ENCODE peak calls at places on chromosomes 16 and 17, in nine cellular contexts. L is psoas muscle, O is OCI-LY7, U is transverse colon, A is cardiac muscle cell, B is hepatocyte, G is ovary, Q is BE2C, V is A673. M is an unnamed sample. For H3K4me1, the result is how much of the 10 kb centered on the place peaks cover.

GRCh38 chr17:43350888-43351361 is 47.9 kb upstream of the ARL4D start:
- DNase-seq in B (no peak), L (no peak), O (no peak), V (no peak), A (no peak), U (no peak), Q (no peak), G (no peak), M (no peak)

GRCh38 chr17:80826346-80826954 is 165.2 kb upstream of the CHMP6 start:
- DNase-seq in A (no peak), U (no peak), B (no peak), V (no peak), L (no peak), G (peak), Q (no peak), O (no peak), M (no peak)

GRCh38 chr17:19004601-19005441 is at the start of gene FAM83G:
- DNase-seq in G (peak), Q (peak), L (peak), A (peak), O (peak), V (peak), B (peak), U (peak), M (peak)

GRCh38 chr16:59696495-59696894 is 962.4 kb upstream of the GOT2 start:
- DNase-seq in G (no peak), Q (no peak), A (no peak), B (no peak), U (no peak), O (no peak), V (no peak), L (no peak), M (no peak)

GRCh38 chr17:39205112-39205526 is 5.0 kb downstream of the RPL19 start:
- DNase-seq in U (no peak), V (no peak), L (no peak), G (no peak), A (no peak), B (no peak), O (no peak), Q (no peak), M (no peak)

GRCh38 chr17:55580596-55581133 is 69.4 kb upstream of the SMIM36 start:
- DNase-seq in A (no peak), V (no peak), O (no peak), L (no peak), U (no peak), Q (no peak), B (no peak), G (no peak), M (no peak)

GRCh38 chr17:7029659-7030058 is 6.2 kb upstream of the SLC16A13 start:
- DNase-seq in A (peak), O (no peak), B (no peak), U (peak), V (no peak), G (no peak), L (no peak), Q (no peak), M (peak)

GRCh38 chr17:14396542-14396941 is 95.7 kb downstream of the HS3ST3B1 start:
- DNase-seq in L (no peak), B (peak), G (no peak), O (no peak), A (peak), U (no peak), Q (no peak), V (no peak), M (no peak)

GRCh38 chr17:57284583-57284982 is 28.3 kb downstream of the MSI2 start:
- DNase-seq in G (peak), V (no peak), L (no peak), U (no peak), O (no peak), B (no peak), A (no peak), Q (no peak), M (no peak)

GRCh38 chr16:30893082-30893743 is 664 bp downstream of the BCL7C start:
- DNase-seq in O (no peak), L (no peak), A (no peak), G (peak), Q (no peak), V (no peak), B (peak), U (no peak), M (peak)

GRCh38 chr17:44269118-44269794 is 1.3 kb upstream of the SLC4A1 start:
- DNase-seq in G (no peak), L (no peak), A (no peak), B (no peak), O (no peak), V (no peak), Q (no peak), U (no peak), M (no peak)

GRCh38 chr16:85683363-85683762 is 5.4 kb downstream of the GINS2 start:
- DNase-seq in O (no peak), B (no peak), L (no peak), Q (no peak), U (no peak), A (no peak), V (no peak), G (no peak), M (no peak)

GRCh38 chr16:70430667-70431536 is 8.0 kb downstream of the ST3GAL2 start:
- DNase-seq in U (peak), B (peak), A (no peak), Q (no peak), V (peak), G (no peak), O (peak), L (no peak), M (peak)

GRCh38 chr17:10879110-10879509 is 41.2 kb upstream of the PIRT start:
- DNase-seq in G (no peak), U (peak), V (peak), L (no peak), B (peak), A (peak), Q (no peak), O (peak), M (no peak)

GRCh38 chr17:13352747-13353415 is 248.8 kb downstream of the HS3ST3A1 start:
- DNase-seq in G (no peak), Q (no peak), B (no peak), L (no peak), O (no peak), U (no peak), A (no peak), V (no peak), M (no peak)

GRCh38 chr17:34356194-34356593 is at the start of gene CCL13:
- DNase-seq in G (no peak), O (no peak), B (no peak), U (no peak), Q (no peak), V (no peak), A (no peak), L (no peak), M (no peak)

GRCh38 chr16:9364721-9365693 is 273.6 kb downstream of the HAPSTR1 start:
- DNase-seq in L (peak), G (no peak), B (peak), A (no peak), O (no peak), U (peak), V (no peak), Q (no peak), M (no peak)

GRCh38 chr16:76190480-76190879 is 86.7 kb upstream of the CNTNAP4 start:
- DNase-seq in B (no peak), O (no peak), L (no peak), A (no peak), V (no peak), U (no peak), Q (no peak), G (no peak), M (no peak)

GRCh38 chr17:63844293-63844672 is 1.8 kb upstream of the SMARCD2 start:
- DNase-seq in B (no peak), V (no peak), G (no peak), A (no peak), Q (no peak), L (no peak), U (no peak), O (no peak), M (no peak)

GRCh38 chr17:76584427-76585047 is 1.1 kb downstream of the ST6GALNAC2 start:
- DNase-seq in A (no peak), L (no peak), O (no peak), B (peak), G (no peak), Q (no peak), U (no peak), V (no peak), M (no peak)

GRCh38 chr17:8022358-8023038 is 16.4 kb upstream of the ALOX15B start:
- DNase-seq in A (no peak), O (no peak), U (no peak), V (no peak), Q (no peak), L (no peak), B (no peak), G (no peak), M (no peak)

GRCh38 chr16:64983226-64983625 is 138.6 kb downstream of the CDH11 start:
- DNase-seq in V (no peak), Q (no peak), U (no peak), L (no peak), G (no peak), B (no peak), O (no peak), A (no peak), M (no peak)

DNA sequence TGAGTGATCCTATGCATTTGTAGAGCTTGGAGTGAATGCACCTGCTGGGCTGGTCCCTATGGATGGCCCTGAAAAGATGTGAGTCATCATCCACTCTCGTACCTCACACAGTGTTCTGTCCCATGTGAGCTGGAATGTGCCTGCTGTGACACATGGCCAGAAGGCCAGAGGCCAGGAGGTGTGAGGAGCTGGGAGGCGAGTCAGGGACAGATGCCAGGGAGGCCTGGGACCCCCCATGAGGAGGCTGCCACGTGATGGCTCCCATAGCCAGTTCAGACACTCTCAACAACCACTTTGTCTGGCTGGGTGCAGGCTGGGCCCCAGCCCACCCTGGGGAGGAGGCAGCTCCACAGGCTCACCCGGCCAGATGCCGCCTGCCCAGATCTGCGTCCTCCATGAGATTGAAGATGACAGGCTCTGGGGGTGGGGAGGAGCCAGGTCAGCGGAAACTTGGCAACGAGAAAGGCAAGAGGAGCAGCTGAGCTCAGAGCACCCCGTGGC is 168.8 kb downstream of the C16orf78 start:
- DNase-seq in V (no peak), A (no peak), Q (peak), L (peak), U (no peak), G (no peak), O (no peak), B (no peak), M (no peak)
- H3K4me1 ChIP-seq in V (under half), A (under half), Q (under half), L (under half), U (under half), G (under half), O (under half), B (under half), M (under half)

DNA sequence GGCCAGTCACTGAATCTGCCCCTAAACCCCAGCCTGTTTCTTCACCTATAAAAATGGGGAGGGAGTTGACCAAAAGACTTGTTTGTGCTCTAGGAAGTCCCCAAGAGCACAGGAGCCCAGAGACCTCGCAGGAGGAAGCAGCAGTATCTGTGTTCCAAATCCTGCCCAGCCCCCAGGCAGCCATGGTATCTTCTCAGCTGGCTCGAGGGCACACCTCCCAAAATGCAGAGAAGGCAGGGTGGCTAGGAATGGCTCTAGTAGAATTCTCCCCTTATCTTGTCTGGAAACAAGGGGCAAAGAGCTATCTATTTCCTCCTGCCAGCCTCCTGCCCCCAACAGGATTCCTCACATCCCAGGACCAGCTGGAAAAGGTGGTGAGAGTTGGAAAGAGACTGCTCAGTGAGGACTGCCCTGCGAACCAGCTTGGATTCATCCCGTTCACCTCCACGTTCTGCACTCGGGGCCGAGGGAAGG is 8.6 kb upstream of the TSPOAP1 start:
- DNase-seq in L (no peak), O (peak), G (no peak), A (no peak), U (peak), V (no peak), B (no peak), Q (no peak), M (peak)
- H3K4me1 ChIP-seq in L (under half), O (half or more), G (under half), A (under half), U (under half), V (under half), B (under half), Q (under half), M (half or more)

GRCh38 chr16:72995151-72995881 is 52.6 kb downstream of the ZFHX3 start:
- DNase-seq in Q (peak), O (peak), B (no peak), V (peak), A (no peak), G (no peak), L (no peak), U (peak), M (no peak)
- H3K4me1 ChIP-seq in Q (under half), O (under half), B (half or more), V (half or more), A (under half), G (under half), L (half or more), U (under half), M (under half)

DNA sequence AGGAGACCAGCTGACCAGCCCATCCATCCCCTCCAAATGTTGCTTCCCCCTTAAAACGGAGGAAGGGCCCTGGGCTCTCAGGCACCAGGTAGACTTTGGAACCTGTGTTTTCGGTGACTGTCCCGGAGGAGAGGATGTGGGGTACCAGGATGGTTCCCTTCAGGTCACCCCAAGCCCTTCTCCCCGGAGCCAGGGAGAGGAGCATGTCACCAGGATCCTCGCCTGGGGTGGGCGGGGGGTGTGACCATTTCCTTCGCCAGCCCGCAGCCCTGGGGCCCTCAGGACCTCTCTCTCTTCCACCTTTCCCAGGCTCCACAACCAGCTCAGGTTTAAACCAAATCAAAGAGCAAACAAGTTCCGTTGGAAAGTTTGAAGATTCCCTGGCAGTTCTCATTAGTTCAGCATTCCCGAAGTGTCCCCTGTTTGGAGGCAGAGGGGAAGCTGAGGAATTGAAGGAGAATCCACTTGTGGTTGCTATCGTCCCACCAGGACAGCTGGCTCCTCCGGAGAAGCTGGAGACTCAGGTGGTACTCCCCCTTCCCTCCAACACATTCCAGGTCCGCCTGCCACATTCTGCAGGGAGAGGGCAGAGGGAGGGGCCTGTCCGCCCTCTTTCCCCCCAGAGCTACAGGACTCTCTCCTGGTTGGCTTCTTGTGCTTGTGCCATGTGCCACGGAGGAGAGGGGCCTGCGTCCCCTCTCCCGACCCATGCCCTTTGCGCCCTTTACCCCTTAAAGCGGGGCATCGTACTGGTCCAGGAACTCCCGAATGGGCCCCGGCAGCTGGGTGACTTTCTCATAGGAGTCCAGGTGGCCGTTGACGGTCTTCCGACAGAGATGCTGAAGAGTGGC is 2.0 kb downstream of the SOCS3 start:
- DNase-seq in B (no peak), G (no peak), V (no peak), U (no peak), A (peak), Q (no peak), L (no peak), O (no peak), M (no peak)
- H3K4me1 ChIP-seq in B (under half), G (under half), V (under half), U (under half), A (half or more), Q (under half), L (under half), O (under half), M (half or more)

DNA sequence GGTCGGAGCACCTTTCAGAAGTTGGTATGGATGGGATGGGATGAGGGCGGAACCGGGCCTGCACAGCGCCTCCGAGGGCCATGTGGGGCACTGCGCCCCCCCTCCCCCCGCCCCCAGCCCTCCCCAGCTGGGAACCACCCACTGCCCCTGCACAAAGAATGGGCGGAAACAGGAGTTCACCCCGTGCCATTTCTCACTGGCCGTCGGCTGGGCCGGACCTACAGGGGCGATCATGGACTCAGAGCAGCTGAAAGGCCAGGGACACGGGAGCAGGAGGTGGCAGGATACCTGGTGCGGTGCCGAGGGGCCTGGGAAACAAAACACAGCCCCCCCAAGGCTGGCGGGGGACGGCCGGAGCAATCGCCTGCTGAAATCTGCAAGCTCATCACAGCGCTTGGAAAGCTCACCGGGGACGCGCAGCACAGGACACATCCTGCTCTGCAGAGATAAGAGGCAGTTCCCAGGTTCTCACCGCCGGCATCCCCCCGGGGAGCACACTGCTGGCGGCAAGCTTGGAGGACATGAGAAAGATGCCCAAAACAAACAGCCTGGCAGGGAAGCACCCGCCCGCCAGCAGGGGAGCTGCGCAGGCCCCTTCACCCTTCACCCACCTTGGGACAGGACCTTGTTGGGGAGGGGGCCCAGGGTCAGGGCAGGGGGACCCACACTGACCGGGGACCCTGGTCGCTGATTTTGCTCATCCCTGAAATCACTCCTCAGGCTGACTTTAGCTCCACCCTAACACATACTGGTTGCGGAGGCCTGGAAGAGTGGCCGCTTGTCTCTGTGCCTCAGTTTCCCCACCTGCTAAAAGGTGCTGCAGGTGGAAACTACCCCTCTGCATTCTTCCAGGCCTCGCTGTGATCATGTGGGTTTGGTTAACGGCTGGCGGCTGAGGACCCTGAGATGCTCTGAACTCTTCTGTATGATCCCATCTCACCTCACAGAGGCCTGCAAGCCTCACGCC is 263.9 kb downstream of the C16orf95 start:
- DNase-seq in B (no peak), Q (no peak), L (no peak), A (no peak), U (no peak), V (no peak), G (no peak), O (no peak), M (no peak)
- H3K4me1 ChIP-seq in B (under half), Q (under half), L (under half), A (under half), U (under half), V (under half), G (under half), O (under half), M (under half)

GRCh38 chr17:82219753-82220709 is 7.4 kb upstream of the CCDC57 start:
- DNase-seq in V (no peak), L (no peak), Q (no peak), G (no peak), U (no peak), B (no peak), O (no peak), A (no peak), M (no peak)
- H3K4me1 ChIP-seq in V (under half), L (under half), Q (under half), G (under half), U (under half), B (under half), O (under half), A (under half), M (under half)

GRCh38 chr16:89384282-89384681 is 106.1 kb downstream of the ANKRD11 start:
- DNase-seq in L (no peak), G (no peak), U (no peak), Q (no peak), O (no peak), A (no peak), B (no peak), V (no peak), M (no peak)
- H3K4me1 ChIP-seq in L (half or more), G (under half), U (under half), Q (under half), O (under half), A (under half), B (under half), V (under half), M (under half)

GRCh38 chr17:62802531-62803205 is 5.4 kb downstream of the MARCHF10 start:
- DNase-seq in V (no peak), A (no peak), O (no peak), U (no peak), B (no peak), Q (peak), G (no peak), L (no peak), M (no peak)
- H3K4me1 ChIP-seq in V (under half), A (under half), O (under half), U (under half), B (under half), Q (under half), G (under half), L (under half), M (under half)